ENCODE peak calls at places on chromosomes 7 and 10, in six cellular contexts. I, H, X, M, E and T are unnamed samples. For H3K4me1 and H3K9me3, the result is how much of the 10 kb centered on the place peaks cover.

GRCh38 chr10:8840356-8840755 is 785.9 kb downstream of the GATA3 start:
- DNase-seq in I (no peak), H (no peak), X (no peak), M (no peak), E (no peak), T (no peak)

GRCh38 chr10:129771024-129771423 is 193.1 kb downstream of the EBF3 start:
- DNase-seq in I (no peak), H (no peak), X (no peak), M (no peak), E (no peak), T (no peak)

GRCh38 chr7:135827391-135827790 is 78.8 kb upstream of the FAM180A start:
- DNase-seq in I (no peak), H (peak), X (no peak), M (no peak), E (no peak), T (no peak)

GRCh38 chr7:49580000-49580399 is 193.4 kb upstream of the VWC2 start:
- DNase-seq in I (no peak), H (no peak), X (no peak), M (no peak), E (no peak), T (no peak)

GRCh38 chr7:99393363-99394187 is 14.8 kb downstream of the PDAP1 start:
- DNase-seq in I (no peak), H (no peak), X (peak), M (no peak), E (peak), T (no peak)

GRCh38 chr7:122290476-122290875 is 14.1 kb downstream of the FEZF1 start:
- DNase-seq in I (no peak), H (no peak), X (no peak), M (no peak), E (no peak), T (no peak)

GRCh38 chr7:68309806-68310205 is 1288.5 kb upstream of the AUTS2 start:
- DNase-seq in I (no peak), H (no peak), X (no peak), M (no peak), E (no peak), T (no peak)

GRCh38 chr7:151761957-151762356 is 115.0 kb downstream of the PRKAG2 start:
- DNase-seq in I (no peak), H (no peak), X (no peak), M (no peak), E (no peak), T (no peak)

GRCh38 chr10:90913774-90914420 is 7.0 kb downstream of the ANKRD1 start:
- DNase-seq in I (no peak), H (no peak), X (no peak), M (no peak), E (no peak), T (no peak)

GRCh38 chr10:16470747-16471146 is 33.9 kb downstream of the PTER start:
- DNase-seq in I (no peak), H (no peak), X (no peak), M (no peak), E (peak), T (no peak)

GRCh38 chr10:13775786-13776780 is 189.3 kb downstream of the PRPF18 start:
- DNase-seq in I (no peak), H (no peak), X (no peak), M (no peak), E (no peak), T (no peak)

GRCh38 chr10:24989867-24990266 is 26.1 kb downstream of the ENKUR start:
- DNase-seq in I (no peak), H (no peak), X (no peak), M (no peak), E (no peak), T (no peak)

GRCh38 chr10:24992512-24993133 is 23.3 kb downstream of the ENKUR start:
- DNase-seq in I (no peak), H (no peak), X (no peak), M (no peak), E (no peak), T (no peak)

GRCh38 chr10:24988831-24989769 is 26.9 kb downstream of the ENKUR start:
- DNase-seq in I (no peak), H (no peak), X (no peak), M (no peak), E (no peak), T (no peak)

GRCh38 chr10:24993237-24993958 is 22.6 kb downstream of the ENKUR start:
- DNase-seq in I (no peak), H (no peak), X (no peak), M (no peak), E (no peak), T (no peak)

GRCh38 chr10:24991298-24991697 is 24.7 kb downstream of the ENKUR start:
- DNase-seq in I (no peak), H (no peak), X (no peak), M (no peak), E (no peak), T (no peak)
- H3K4me1 ChIP-seq in I (under half), H (under half), X (under half), M (under half), E (under half), T (under half)

GRCh38 chr7:121172484-121172883 is 156.3 kb upstream of the WNT16 start:
- DNase-seq in I (no peak), H (no peak), X (no peak), M (no peak), E (no peak), T (no peak)
- H3K9me3 ChIP-seq in I (under half), H (under half), X (under half), M (under half), E (under half), T (under half)

GRCh38 chr7:142323706-142324105 is 65.8 kb upstream of the PRSS58 start:
- DNase-seq in I (peak), H (peak), X (no peak), M (peak), E (peak), T (no peak)
- H3K4me1 ChIP-seq in I (under half), H (under half), X (under half), M (under half), E (under half), T (under half)

DNA sequence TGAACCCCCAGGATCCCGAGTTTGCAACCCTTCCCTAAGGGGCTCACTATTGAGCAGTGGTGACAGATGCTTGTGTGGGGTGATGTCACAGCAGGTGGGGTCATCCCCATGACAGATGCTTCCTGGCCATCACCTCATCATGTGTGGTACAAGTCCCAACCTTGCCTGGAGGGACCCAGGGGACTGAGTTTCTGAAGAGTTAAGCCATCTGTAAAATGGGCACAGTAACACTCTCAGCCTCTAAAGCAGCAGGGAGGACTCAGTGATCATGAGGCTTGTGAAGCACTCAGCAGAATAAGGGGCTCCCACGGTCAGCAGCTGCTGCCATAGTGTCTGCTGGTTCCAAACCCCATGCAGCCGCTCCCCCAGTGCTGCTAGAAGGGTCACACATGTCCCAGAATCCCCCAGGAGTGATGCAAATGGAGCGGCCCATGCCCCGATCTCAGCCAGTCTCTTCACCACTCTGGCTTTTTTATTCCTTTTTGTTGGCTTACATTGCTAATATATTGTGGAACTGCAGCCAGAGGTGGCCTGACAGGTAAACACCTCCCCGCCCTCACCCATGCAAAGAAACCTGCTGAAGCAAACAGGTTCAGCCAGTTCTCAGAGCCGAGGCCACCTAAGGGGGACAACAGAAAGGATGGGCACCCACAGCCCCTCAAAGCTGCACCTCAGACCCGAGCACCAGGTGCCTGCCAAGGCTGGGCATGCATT is 102.1 kb upstream of the PDGFA start:
- DNase-seq in I (no peak), H (peak), X (no peak), M (no peak), E (peak), T (no peak)
- H3K9me3 ChIP-seq in I (under half), H (under half), X (under half), M (under half), E (under half), T (under half)

GRCh38 chr7:101165075-101165957 is at the start of gene VGF:
- DNase-seq in I (peak), H (peak), X (peak), M (peak), E (peak), T (peak)
- H3K4me1 ChIP-seq in I (under half), H (under half), X (half or more), M (under half), E (under half), T (under half)

DNA sequence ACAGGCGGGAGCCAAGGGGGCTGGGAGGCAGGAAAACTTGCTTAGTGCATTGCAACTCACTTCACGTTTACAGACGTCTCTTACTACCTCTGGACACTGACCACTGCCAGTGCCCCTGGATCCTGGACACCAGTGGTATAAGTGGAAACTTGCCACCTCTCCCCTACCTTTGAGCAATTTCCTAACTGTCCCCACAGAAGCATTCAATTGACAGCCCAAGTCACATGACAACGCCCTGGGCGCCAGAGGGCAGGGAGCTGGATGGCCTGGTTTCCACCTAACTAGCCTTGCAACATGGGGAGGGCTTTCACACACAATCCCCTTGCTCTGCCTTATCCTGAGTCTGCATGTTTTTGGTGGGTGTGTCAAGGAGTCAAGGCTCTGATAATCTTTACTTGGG is 113.8 kb downstream of the DYNC2I1 start:
- DNase-seq in I (no peak), H (no peak), X (no peak), M (no peak), E (no peak), T (no peak)
- H3K9me3 ChIP-seq in I (under half), H (under half), X (under half), M (under half), E (under half), T (under half)

GRCh38 chr7:388023-388355 is 98.0 kb downstream of the FOXL3 start:
- DNase-seq in I (no peak), H (no peak), X (no peak), M (no peak), E (no peak), T (no peak)

GRCh38 chr7:388961-389701 is 99.2 kb downstream of the FOXL3 start:
- DNase-seq in I (no peak), H (no peak), X (peak), M (no peak), E (no peak), T (no peak)

GRCh38 chr7:386385-386784 is 96.4 kb downstream of the FOXL3 start:
- DNase-seq in I (no peak), H (no peak), X (no peak), M (no peak), E (no peak), T (no peak)

GRCh38 chr7:388461-388960 is 98.5 kb downstream of the FOXL3 start:
- DNase-seq in I (no peak), H (no peak), X (peak), M (no peak), E (no peak), T (no peak)

GRCh38 chr7:387132-388022 is 97.4 kb downstream of the FOXL3 start:
- DNase-seq in I (no peak), H (no peak), X (peak), M (no peak), E (no peak), T (no peak)
- H3K4me1 ChIP-seq in I (under half), H (under half), X (under half), M (under half), E (under half), T (under half)